ENCODE peak calls at places on chromosomes 11 and 22, in six cellular contexts. O is mammary epithelial cell, L is DND-41, R is fibroblast of lung, F is GM23338, P is HepG2. H is an unnamed sample.

GRCh38 chr11:76598426-76598839 is 72.1 kb downstream of the LRRC32 start:
- DNase-seq in P (peak; percentile 31), O (no peak), L (no peak), R (peak; percentile 71), F (peak; percentile 76), H (peak; percentile 36)

GRCh38 chr11:3367221-3367620 is 11.7 kb downstream of the ZNF195 start:
- DNase-seq in P (no peak), F (no peak), R (no peak), L (no peak), O (no peak), H (no peak)

GRCh38 chr22:49548356-49549202 is 279.1 kb downstream of the BRD1 start:
- DNase-seq in R (no peak), F (no peak), L (no peak), P (peak; percentile 31), O (no peak), H (peak; percentile 42)

GRCh38 chr11:123122341-123122740 is 60.4 kb upstream of the HSPA8 start:
- DNase-seq in R (peak; percentile 84), P (no peak), O (peak; percentile 43), F (no peak), L (no peak), H (peak; percentile 66)

GRCh38 chr11:131713529-131714134 is 343.2 kb downstream of the NTM start:
- DNase-seq in L (no peak), R (no peak), O (no peak), F (no peak), P (peak; percentile 3), H (no peak)

GRCh38 chr11:113189909-113190667 is 124.3 kb upstream of the TTC12 start:
- DNase-seq in O (peak; percentile 98), F (no peak), R (peak; percentile 91), L (no peak), P (no peak), H (no peak)

GRCh38 chr11:132202621-132203020 is 832.2 kb downstream of the NTM start:
- DNase-seq in L (no peak), O (no peak), P (no peak), F (no peak), R (no peak), H (no peak)

GRCh38 chr11:117547911-117548310 is 220.3 kb downstream of the CEP164 start:
- DNase-seq in P (no peak), F (no peak), L (no peak), R (no peak), O (no peak), H (no peak)

GRCh38 chr11:123305601-123306000 is 110.6 kb upstream of the CLMP start:
- DNase-seq in R (no peak), F (no peak), P (no peak), L (no peak), O (no peak), H (no peak)

GRCh38 chr22:36986242-36986821 is 32.9 kb downstream of the TST start:
- DNase-seq in R (peak; percentile 18), F (peak; percentile 63), L (peak; percentile 44), P (no peak), O (no peak), H (no peak)

GRCh38 chr11:16767137-16767536 is 28.7 kb downstream of the C11orf58 start:
- DNase-seq in R (no peak), F (no peak), P (no peak), O (no peak), L (no peak), H (no peak)

GRCh38 chr11:130775306-130776043 is 140.8 kb downstream of the SNX19 start:
- DNase-seq in P (no peak), O (peak; percentile 70), R (peak; percentile 66), F (no peak), L (no peak), H (peak; percentile 21)

GRCh38 chr22:20405931-20406685 is 12.2 kb downstream of the ZNF74 start:
- DNase-seq in R (no peak), O (no peak), L (no peak), F (no peak), P (no peak), H (no peak)

GRCh38 chr11:33893711-33894401 is 2.0 kb upstream of the LMO2 start:
- DNase-seq in P (no peak), R (no peak), O (no peak), L (peak; percentile 75), F (no peak), H (no peak)

GRCh38 chr11:15720460-15720859 is 605.7 kb downstream of the INSC start:
- DNase-seq in L (no peak), F (no peak), R (peak; percentile 25), O (no peak), P (no peak), H (no peak)

GRCh38 chr11:31803813-31804438 is 7.2 kb downstream of the PAX6 start:
- DNase-seq in P (no peak), R (no peak), L (no peak), F (peak; percentile 71), O (no peak), H (no peak)

GRCh38 chr11:130587658-130588057 is 139.2 kb downstream of the ADAMTS15 start:
- DNase-seq in R (no peak), P (no peak), O (no peak), L (no peak), F (no peak), H (no peak)

GRCh38 chr11:128779036-128779435 is 85.2 kb downstream of the FLI1 start:
- DNase-seq in R (no peak), L (no peak), P (no peak), O (no peak), F (no peak), H (no peak)

GRCh38 chr22:34966980-34967379 is 99.0 kb upstream of the ISX start:
- DNase-seq in O (peak; percentile 67), P (no peak), F (no peak), R (no peak), L (no peak), H (peak; percentile 22)

GRCh38 chr11:74773481-74773880 is 24.8 kb downstream of the RNF169 start:
- DNase-seq in R (no peak), F (no peak), O (no peak), P (no peak), L (no peak), H (peak; percentile 27)

GRCh38 chr22:46499798-46500174 is 37.6 kb downstream of the CELSR1 start:
- DNase-seq in F (no peak), L (no peak), R (no peak), P (no peak), O (no peak), H (peak; percentile 2)

GRCh38 chr11:125165664-125166346 is 1.3 kb downstream of the PKNOX2 start:
- DNase-seq in L (no peak), P (no peak), F (peak; percentile 57), O (no peak), R (peak; percentile 41), H (peak; percentile 22)
- TF ChIP-seq EZH2 in L (no peak), P (peak; percentile 98), F (peak; percentile 63), O (peak; percentile 82), R (peak; percentile 13), H (peak; percentile 68)

DNA sequence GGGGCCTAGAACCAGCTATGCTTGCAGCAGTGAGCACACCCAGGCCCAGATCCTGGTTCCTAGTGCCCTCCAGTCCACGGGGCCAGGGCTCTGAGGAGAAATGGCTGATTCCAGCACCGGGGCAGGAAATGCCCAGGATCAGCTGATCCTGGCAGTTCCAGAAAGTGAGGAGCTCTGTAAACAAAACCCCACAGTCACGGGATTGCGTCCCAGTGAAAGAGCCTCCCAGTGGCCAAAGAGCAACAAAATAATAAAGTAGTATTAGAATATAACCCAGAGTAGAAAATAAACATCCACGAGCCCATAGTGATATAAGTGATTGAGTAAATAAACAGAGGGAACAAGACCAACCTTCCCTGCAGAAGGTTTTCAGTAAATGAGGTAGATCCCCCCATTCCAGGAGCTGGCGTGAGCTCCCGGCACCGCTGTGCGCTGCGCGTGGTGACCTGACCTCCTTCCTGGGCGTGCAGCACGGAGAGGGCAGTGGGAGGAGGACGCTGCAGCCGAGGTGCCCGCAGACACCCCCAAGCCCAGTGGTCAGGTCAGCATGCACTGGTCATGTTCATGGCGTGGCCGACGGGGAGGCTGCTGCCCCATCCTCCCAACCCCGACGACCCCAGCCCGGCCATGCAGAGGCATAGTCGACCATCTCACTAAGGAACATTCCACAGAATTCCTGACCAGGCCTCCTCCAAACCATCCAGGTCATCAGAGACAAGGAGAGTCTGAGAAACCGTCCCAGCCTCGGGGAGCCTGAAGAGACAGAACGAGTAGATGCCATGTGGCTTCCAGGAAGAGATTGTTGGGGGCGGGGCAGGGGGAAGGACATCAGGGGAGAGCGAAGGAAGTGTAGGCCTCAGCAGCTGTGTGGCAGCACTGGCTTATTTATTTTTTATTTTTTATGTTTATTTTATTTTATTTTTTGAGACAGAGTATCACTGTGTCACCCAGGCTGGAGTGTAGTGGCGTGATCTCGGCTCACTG is 19.9 kb downstream of the PTDSS2 start:
- DNase-seq in O (no peak), F (no peak), L (no peak), P (peak; percentile 83), R (peak; percentile 88), H (peak; percentile 91)
- H2AFZ ChIP-seq in O (no peak overlapping the region), F (no peak overlapping the region), L (no peak overlapping the region), P (no peak overlapping the region), R (peak overlapping the region; percentile 73), H (no peak overlapping the region)

DNA sequence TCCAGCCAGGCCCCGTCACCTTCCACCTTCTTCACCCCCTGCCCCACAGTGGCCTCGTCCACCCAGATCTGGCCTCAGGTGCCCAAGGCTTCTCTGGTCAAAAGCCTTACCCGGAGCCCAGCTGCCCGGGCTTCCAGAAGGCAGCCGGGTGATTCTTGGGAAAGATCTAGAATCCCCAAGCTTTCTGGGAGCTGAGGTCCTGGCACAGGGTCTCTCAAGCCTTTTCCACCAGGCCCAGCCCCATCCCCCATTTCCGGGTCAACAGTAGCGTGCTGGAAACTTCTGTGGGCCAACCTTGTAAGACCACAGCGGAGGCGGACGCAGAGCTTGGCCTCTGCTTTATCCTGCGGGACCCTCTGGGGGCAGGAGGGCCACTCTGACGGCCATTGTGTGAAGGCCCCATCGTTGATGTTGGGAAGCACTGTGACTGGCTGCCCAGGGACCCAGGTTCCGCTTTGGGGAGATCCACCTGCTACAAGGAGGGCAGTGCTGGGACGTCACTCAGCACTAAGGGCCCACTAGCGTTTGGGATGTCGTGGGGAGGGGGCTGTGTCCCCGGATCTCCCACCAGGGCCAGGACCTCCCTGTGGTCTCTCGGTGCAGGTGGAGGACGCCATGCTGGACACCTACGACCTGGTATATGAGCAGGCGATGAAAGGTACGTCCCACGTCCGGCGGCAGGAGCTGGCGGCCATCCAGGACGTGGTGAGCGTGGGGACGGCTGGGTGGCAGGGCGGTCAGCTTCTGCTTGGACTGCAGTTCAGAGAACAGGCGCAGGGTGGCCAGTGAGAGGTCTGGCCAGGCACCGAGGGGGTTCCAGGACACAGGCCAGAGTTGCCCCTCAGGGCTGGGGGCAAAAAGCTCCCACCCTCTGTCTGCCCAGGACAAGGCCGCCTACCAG is 11.5 kb downstream of the TSPAN32 start:
- DNase-seq in P (no peak), L (no peak), F (no peak), R (no peak), O (no peak), H (no peak)
- TF ChIP-seq CTCF in P (no peak), L (no peak), F (no peak), R (no peak), O (no peak), H (no peak)

DNA sequence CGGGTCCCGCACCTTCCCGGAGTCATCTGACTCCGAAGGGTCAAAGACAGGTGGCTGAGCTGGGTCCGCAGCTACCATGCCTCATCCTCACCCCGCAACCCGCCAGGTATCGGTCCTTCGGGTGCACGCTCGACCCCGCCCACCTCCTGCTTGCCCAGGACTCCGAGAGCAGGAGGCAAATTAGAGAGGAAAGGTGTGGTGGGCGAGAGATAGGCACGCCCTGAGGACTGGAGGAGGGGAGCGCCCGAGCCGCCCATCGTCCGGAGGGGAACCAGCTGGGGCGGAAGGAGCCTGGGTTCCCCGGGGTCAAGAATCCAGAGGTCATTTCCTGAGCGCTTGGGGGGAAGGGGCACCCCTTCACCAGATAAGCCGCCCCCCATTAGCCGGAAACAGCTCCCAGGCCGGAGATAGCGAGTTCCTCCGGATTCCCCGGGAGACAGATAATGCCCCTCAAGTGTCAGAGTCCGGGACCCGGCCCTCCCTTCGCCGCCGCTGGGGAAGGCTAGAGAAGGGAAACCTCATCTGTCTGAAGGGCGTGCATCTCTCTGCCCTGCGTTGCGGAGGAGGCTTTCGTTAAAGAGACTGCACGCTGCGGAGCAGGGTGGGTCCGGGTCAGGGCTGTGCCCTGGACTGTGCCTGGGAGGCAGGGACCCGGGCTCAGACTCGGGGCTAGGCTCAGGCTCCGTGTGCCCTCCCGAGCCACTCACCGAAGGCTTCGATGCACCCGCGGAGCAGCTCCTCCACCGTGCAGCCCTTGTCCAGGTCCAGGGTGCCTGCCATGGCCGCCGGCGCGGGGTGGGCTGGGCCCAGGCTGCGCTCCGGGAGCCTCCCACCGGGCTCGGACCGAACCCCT is 1.6 kb downstream of the RASGRP2 start:
- DNase-seq in R (no peak), F (peak; percentile 72), P (no peak), L (no peak), O (no peak), H (peak; percentile 36)
- TF ChIP-seq EZH2 in R (no peak), F (no peak), P (no peak), L (no peak), O (peak; percentile 21), H (no peak)